ENCODE peak calls at places on chromosomes 3 and 15, in seven cellular contexts. One of them, this sample, is unnamed.

GRCh38 chr3:126338796-126339241 is 18.4 kb downstream of the KLF15 start:
- DNase-seq in head of caudate nucleus: no peak
- DNase-seq in germinal center: no peak
- DNase-seq in stimulated activated CD8-positive, alpha-beta memory T cell treated with anti-CD3 and anti-CD28 coated beads, Interleukin-15, amount 100 ng/mL, for 48 hours: no peak
- DNase-seq in activated gamma-delta T cell treated with Interleukin-2 at 50 U/mL for 16 hours: no peak
- DNase-seq in CD8-positive, alpha-beta memory T cell: no peak
- DNase-seq in NCI-H2081: no peak
- DNase-seq in this sample: no peak

GRCh38 chr3:194939949-194940770 is 254.5 kb downstream of the FAM43A start:
- DNase-seq in head of caudate nucleus: no peak
- DNase-seq in germinal center: no peak
- DNase-seq in stimulated activated CD8-positive, alpha-beta memory T cell treated with anti-CD3 and anti-CD28 coated beads, Interleukin-15, amount 100 ng/mL, for 48 hours: no peak
- DNase-seq in activated gamma-delta T cell treated with Interleukin-2 at 50 U/mL for 16 hours: no peak
- DNase-seq in CD8-positive, alpha-beta memory T cell: no peak
- DNase-seq in NCI-H2081: no peak
- DNase-seq in this sample: no peak

GRCh38 chr3:126004217-126004616 is 35.2 kb downstream of the ROPN1B start:
- DNase-seq in head of caudate nucleus: no peak
- DNase-seq in germinal center: no peak
- DNase-seq in stimulated activated CD8-positive, alpha-beta memory T cell treated with anti-CD3 and anti-CD28 coated beads, Interleukin-15, amount 100 ng/mL, for 48 hours: no peak
- DNase-seq in activated gamma-delta T cell treated with Interleukin-2 at 50 U/mL for 16 hours: no peak
- DNase-seq in CD8-positive, alpha-beta memory T cell: no peak
- DNase-seq in NCI-H2081: no peak
- DNase-seq in this sample: no peak

GRCh38 chr3:52108302-52109232 is 45.7 kb downstream of the POC1A start:
- DNase-seq in head of caudate nucleus: peak; percentile 63
- DNase-seq in germinal center: no peak
- DNase-seq in stimulated activated CD8-positive, alpha-beta memory T cell treated with anti-CD3 and anti-CD28 coated beads, Interleukin-15, amount 100 ng/mL, for 48 hours: no peak
- DNase-seq in activated gamma-delta T cell treated with Interleukin-2 at 50 U/mL for 16 hours: no peak
- DNase-seq in CD8-positive, alpha-beta memory T cell: no peak
- DNase-seq in NCI-H2081: no peak
- DNase-seq in this sample: no peak

GRCh38 chr3:109387241-109387640 is 49.9 kb upstream of the DPPA4 start:
- DNase-seq in head of caudate nucleus: no peak
- DNase-seq in germinal center: no peak
- DNase-seq in stimulated activated CD8-positive, alpha-beta memory T cell treated with anti-CD3 and anti-CD28 coated beads, Interleukin-15, amount 100 ng/mL, for 48 hours: no peak
- DNase-seq in activated gamma-delta T cell treated with Interleukin-2 at 50 U/mL for 16 hours: no peak
- DNase-seq in CD8-positive, alpha-beta memory T cell: no peak
- DNase-seq in NCI-H2081: no peak
- DNase-seq in this sample: no peak

GRCh38 chr3:55704521-55704920 is 217.4 kb upstream of the WNT5A start:
- DNase-seq in head of caudate nucleus: no peak
- DNase-seq in germinal center: no peak
- DNase-seq in stimulated activated CD8-positive, alpha-beta memory T cell treated with anti-CD3 and anti-CD28 coated beads, Interleukin-15, amount 100 ng/mL, for 48 hours: no peak
- DNase-seq in activated gamma-delta T cell treated with Interleukin-2 at 50 U/mL for 16 hours: no peak
- DNase-seq in CD8-positive, alpha-beta memory T cell: no peak
- DNase-seq in NCI-H2081: no peak
- DNase-seq in this sample: no peak

GRCh38 chr15:33737687-33738606 is 230.3 kb upstream of the CHRM5 start:
- DNase-seq in head of caudate nucleus: peak; percentile 52
- DNase-seq in germinal center: peak; percentile 33
- DNase-seq in stimulated activated CD8-positive, alpha-beta memory T cell treated with anti-CD3 and anti-CD28 coated beads, Interleukin-15, amount 100 ng/mL, for 48 hours: no peak
- DNase-seq in activated gamma-delta T cell treated with Interleukin-2 at 50 U/mL for 16 hours: peak; percentile 17
- DNase-seq in CD8-positive, alpha-beta memory T cell: no peak
- DNase-seq in NCI-H2081: peak; percentile 57
- DNase-seq in this sample: no peak

GRCh38 chr15:82021021-82021420 is 24.8 kb downstream of the MEX3B start:
- DNase-seq in head of caudate nucleus: no peak
- DNase-seq in germinal center: no peak
- DNase-seq in stimulated activated CD8-positive, alpha-beta memory T cell treated with anti-CD3 and anti-CD28 coated beads, Interleukin-15, amount 100 ng/mL, for 48 hours: no peak
- DNase-seq in activated gamma-delta T cell treated with Interleukin-2 at 50 U/mL for 16 hours: no peak
- DNase-seq in CD8-positive, alpha-beta memory T cell: no peak
- DNase-seq in NCI-H2081: no peak
- DNase-seq in this sample: no peak

GRCh38 chr3:20321391-20322047 is 135.5 kb upstream of the SGO1 start:
- DNase-seq in head of caudate nucleus: no peak
- DNase-seq in germinal center: no peak
- DNase-seq in stimulated activated CD8-positive, alpha-beta memory T cell treated with anti-CD3 and anti-CD28 coated beads, Interleukin-15, amount 100 ng/mL, for 48 hours: no peak
- DNase-seq in activated gamma-delta T cell treated with Interleukin-2 at 50 U/mL for 16 hours: no peak
- DNase-seq in CD8-positive, alpha-beta memory T cell: no peak
- DNase-seq in NCI-H2081: no peak
- DNase-seq in this sample: no peak

GRCh38 chr15:73127302-73127936 is 75.2 kb downstream of the NEO1 start:
- DNase-seq in head of caudate nucleus: no peak
- DNase-seq in germinal center: peak; percentile 36
- DNase-seq in stimulated activated CD8-positive, alpha-beta memory T cell treated with anti-CD3 and anti-CD28 coated beads, Interleukin-15, amount 100 ng/mL, for 48 hours: no peak
- DNase-seq in activated gamma-delta T cell treated with Interleukin-2 at 50 U/mL for 16 hours: peak; percentile 8
- DNase-seq in CD8-positive, alpha-beta memory T cell: no peak
- DNase-seq in NCI-H2081: peak; percentile 45
- DNase-seq in this sample: no peak

GRCh38 chr3:3799173-3800075 is at the start of gene LRRN1:
- DNase-seq in head of caudate nucleus: peak; percentile 94
- DNase-seq in germinal center: peak; percentile 66
- DNase-seq in stimulated activated CD8-positive, alpha-beta memory T cell treated with anti-CD3 and anti-CD28 coated beads, Interleukin-15, amount 100 ng/mL, for 48 hours: peak; percentile 66
- DNase-seq in activated gamma-delta T cell treated with Interleukin-2 at 50 U/mL for 16 hours: peak; percentile 62
- DNase-seq in CD8-positive, alpha-beta memory T cell: peak; percentile 62
- DNase-seq in NCI-H2081: peak; percentile 93
- DNase-seq in this sample: peak; percentile 76

GRCh38 chr15:87326274-87326673 is 930.3 kb downstream of the NTRK3 start:
- DNase-seq in head of caudate nucleus: no peak
- DNase-seq in germinal center: no peak
- DNase-seq in stimulated activated CD8-positive, alpha-beta memory T cell treated with anti-CD3 and anti-CD28 coated beads, Interleukin-15, amount 100 ng/mL, for 48 hours: no peak
- DNase-seq in activated gamma-delta T cell treated with Interleukin-2 at 50 U/mL for 16 hours: no peak
- DNase-seq in CD8-positive, alpha-beta memory T cell: no peak
- DNase-seq in NCI-H2081: no peak
- DNase-seq in this sample: no peak

GRCh38 chr15:78640840-78641733 is at the start of gene CHRNB4:
- DNase-seq in head of caudate nucleus: no peak
- DNase-seq in germinal center: peak; percentile 46
- DNase-seq in stimulated activated CD8-positive, alpha-beta memory T cell treated with anti-CD3 and anti-CD28 coated beads, Interleukin-15, amount 100 ng/mL, for 48 hours: no peak
- DNase-seq in activated gamma-delta T cell treated with Interleukin-2 at 50 U/mL for 16 hours: no peak
- DNase-seq in CD8-positive, alpha-beta memory T cell: no peak
- DNase-seq in NCI-H2081: no peak
- DNase-seq in this sample: no peak

GRCh38 chr3:56101576-56101975 is 366.7 kb downstream of the ERC2 start:
- DNase-seq in head of caudate nucleus: no peak
- DNase-seq in germinal center: no peak
- DNase-seq in stimulated activated CD8-positive, alpha-beta memory T cell treated with anti-CD3 and anti-CD28 coated beads, Interleukin-15, amount 100 ng/mL, for 48 hours: no peak
- DNase-seq in activated gamma-delta T cell treated with Interleukin-2 at 50 U/mL for 16 hours: no peak
- DNase-seq in CD8-positive, alpha-beta memory T cell: no peak
- DNase-seq in NCI-H2081: no peak
- DNase-seq in this sample: no peak

GRCh38 chr15:50702762-50703334 is 16.3 kb upstream of the TRPM7 start:
- DNase-seq in head of caudate nucleus: no peak
- DNase-seq in germinal center: no peak
- DNase-seq in stimulated activated CD8-positive, alpha-beta memory T cell treated with anti-CD3 and anti-CD28 coated beads, Interleukin-15, amount 100 ng/mL, for 48 hours: no peak
- DNase-seq in activated gamma-delta T cell treated with Interleukin-2 at 50 U/mL for 16 hours: no peak
- DNase-seq in CD8-positive, alpha-beta memory T cell: no peak
- DNase-seq in NCI-H2081: no peak
- DNase-seq in this sample: no peak

GRCh38 chr15:39213385-39213840 is 367.5 kb upstream of the THBS1 start:
- DNase-seq in head of caudate nucleus: peak; percentile 8
- DNase-seq in germinal center: no peak
- DNase-seq in stimulated activated CD8-positive, alpha-beta memory T cell treated with anti-CD3 and anti-CD28 coated beads, Interleukin-15, amount 100 ng/mL, for 48 hours: no peak
- DNase-seq in activated gamma-delta T cell treated with Interleukin-2 at 50 U/mL for 16 hours: no peak
- DNase-seq in CD8-positive, alpha-beta memory T cell: no peak
- DNase-seq in NCI-H2081: no peak
- DNase-seq in this sample: peak; percentile 80

GRCh38 chr15:100763764-100764750 is 115.6 kb upstream of the ALDH1A3 start:
- DNase-seq in head of caudate nucleus: no peak
- DNase-seq in germinal center: no peak
- DNase-seq in stimulated activated CD8-positive, alpha-beta memory T cell treated with anti-CD3 and anti-CD28 coated beads, Interleukin-15, amount 100 ng/mL, for 48 hours: no peak
- DNase-seq in activated gamma-delta T cell treated with Interleukin-2 at 50 U/mL for 16 hours: no peak
- DNase-seq in CD8-positive, alpha-beta memory T cell: no peak
- DNase-seq in NCI-H2081: no peak
- DNase-seq in this sample: peak; percentile 60

GRCh38 chr3:56125358-56126005 is 342.8 kb downstream of the ERC2 start:
- DNase-seq in head of caudate nucleus: no peak
- DNase-seq in germinal center: no peak
- DNase-seq in stimulated activated CD8-positive, alpha-beta memory T cell treated with anti-CD3 and anti-CD28 coated beads, Interleukin-15, amount 100 ng/mL, for 48 hours: no peak
- DNase-seq in activated gamma-delta T cell treated with Interleukin-2 at 50 U/mL for 16 hours: no peak
- DNase-seq in CD8-positive, alpha-beta memory T cell: no peak
- DNase-seq in NCI-H2081: no peak
- DNase-seq in this sample: no peak

GRCh38 chr15:74855857-74856256 is 12.9 kb upstream of the ULK3 start:
- DNase-seq in head of caudate nucleus: no peak
- DNase-seq in germinal center: no peak
- DNase-seq in stimulated activated CD8-positive, alpha-beta memory T cell treated with anti-CD3 and anti-CD28 coated beads, Interleukin-15, amount 100 ng/mL, for 48 hours: no peak
- DNase-seq in activated gamma-delta T cell treated with Interleukin-2 at 50 U/mL for 16 hours: no peak
- DNase-seq in CD8-positive, alpha-beta memory T cell: no peak
- DNase-seq in NCI-H2081: no peak
- DNase-seq in this sample: no peak

GRCh38 chr15:48761393-48762158 is 49.3 kb downstream of the CEP152 start:
- DNase-seq in head of caudate nucleus: no peak
- DNase-seq in germinal center: no peak
- DNase-seq in stimulated activated CD8-positive, alpha-beta memory T cell treated with anti-CD3 and anti-CD28 coated beads, Interleukin-15, amount 100 ng/mL, for 48 hours: no peak
- DNase-seq in activated gamma-delta T cell treated with Interleukin-2 at 50 U/mL for 16 hours: no peak
- DNase-seq in CD8-positive, alpha-beta memory T cell: no peak
- DNase-seq in NCI-H2081: no peak
- DNase-seq in this sample: no peak

GRCh38 chr15:86942285-86942684 is 862.6 kb downstream of the AGBL1 start:
- DNase-seq in head of caudate nucleus: no peak
- DNase-seq in germinal center: no peak
- DNase-seq in stimulated activated CD8-positive, alpha-beta memory T cell treated with anti-CD3 and anti-CD28 coated beads, Interleukin-15, amount 100 ng/mL, for 48 hours: no peak
- DNase-seq in activated gamma-delta T cell treated with Interleukin-2 at 50 U/mL for 16 hours: no peak
- DNase-seq in CD8-positive, alpha-beta memory T cell: no peak
- DNase-seq in NCI-H2081: no peak
- DNase-seq in this sample: no peak

GRCh38 chr3:96259299-96259698 is 555.1 kb upstream of the EPHA6 start:
- DNase-seq in head of caudate nucleus: no peak
- DNase-seq in germinal center: no peak
- DNase-seq in stimulated activated CD8-positive, alpha-beta memory T cell treated with anti-CD3 and anti-CD28 coated beads, Interleukin-15, amount 100 ng/mL, for 48 hours: no peak
- DNase-seq in activated gamma-delta T cell treated with Interleukin-2 at 50 U/mL for 16 hours: no peak
- DNase-seq in CD8-positive, alpha-beta memory T cell: no peak
- DNase-seq in NCI-H2081: no peak
- DNase-seq in this sample: no peak

GRCh38 chr3:182182531-182182968 is 470.8 kb downstream of the SOX2 start:
- DNase-seq in head of caudate nucleus: no peak
- DNase-seq in germinal center: no peak
- DNase-seq in stimulated activated CD8-positive, alpha-beta memory T cell treated with anti-CD3 and anti-CD28 coated beads, Interleukin-15, amount 100 ng/mL, for 48 hours: no peak
- DNase-seq in activated gamma-delta T cell treated with Interleukin-2 at 50 U/mL for 16 hours: no peak
- DNase-seq in CD8-positive, alpha-beta memory T cell: no peak
- DNase-seq in NCI-H2081: peak; percentile 47
- DNase-seq in this sample: no peak

GRCh38 chr3:172687501-172687900 is 23.4 kb downstream of the NCEH1 start:
- DNase-seq in head of caudate nucleus: no peak
- DNase-seq in germinal center: no peak
- DNase-seq in stimulated activated CD8-positive, alpha-beta memory T cell treated with anti-CD3 and anti-CD28 coated beads, Interleukin-15, amount 100 ng/mL, for 48 hours: no peak
- DNase-seq in activated gamma-delta T cell treated with Interleukin-2 at 50 U/mL for 16 hours: no peak
- DNase-seq in CD8-positive, alpha-beta memory T cell: no peak
- DNase-seq in NCI-H2081: peak; percentile 91
- DNase-seq in this sample: no peak

GRCh38 chr3:71416868-71417267 is 166.7 kb downstream of the FOXP1 start:
- DNase-seq in head of caudate nucleus: no peak
- DNase-seq in germinal center: peak; percentile 65
- DNase-seq in stimulated activated CD8-positive, alpha-beta memory T cell treated with anti-CD3 and anti-CD28 coated beads, Interleukin-15, amount 100 ng/mL, for 48 hours: no peak
- DNase-seq in activated gamma-delta T cell treated with Interleukin-2 at 50 U/mL for 16 hours: no peak
- DNase-seq in CD8-positive, alpha-beta memory T cell: peak; percentile 60
- DNase-seq in NCI-H2081: no peak
- DNase-seq in this sample: no peak

GRCh38 chr15:78923480-78924360 is 21.1 kb downstream of the CTSH start:
- DNase-seq in head of caudate nucleus: no peak
- DNase-seq in germinal center: no peak
- DNase-seq in stimulated activated CD8-positive, alpha-beta memory T cell treated with anti-CD3 and anti-CD28 coated beads, Interleukin-15, amount 100 ng/mL, for 48 hours: no peak
- DNase-seq in activated gamma-delta T cell treated with Interleukin-2 at 50 U/mL for 16 hours: no peak
- DNase-seq in CD8-positive, alpha-beta memory T cell: no peak
- DNase-seq in NCI-H2081: no peak
- DNase-seq in this sample: no peak

GRCh38 chr3:52983336-52983807 is 62.5 kb downstream of the SFMBT1 start:
- DNase-seq in head of caudate nucleus: peak; percentile 12
- DNase-seq in germinal center: peak; percentile 66
- DNase-seq in stimulated activated CD8-positive, alpha-beta memory T cell treated with anti-CD3 and anti-CD28 coated beads, Interleukin-15, amount 100 ng/mL, for 48 hours: peak; percentile 55
- DNase-seq in activated gamma-delta T cell treated with Interleukin-2 at 50 U/mL for 16 hours: peak; percentile 26
- DNase-seq in CD8-positive, alpha-beta memory T cell: peak; percentile 66
- DNase-seq in NCI-H2081: no peak
- DNase-seq in this sample: no peak

GRCh38 chr3:119311191-119311925 is 17.2 kb downstream of the ARHGAP31 start:
- DNase-seq in head of caudate nucleus: no peak
- DNase-seq in germinal center: no peak
- DNase-seq in stimulated activated CD8-positive, alpha-beta memory T cell treated with anti-CD3 and anti-CD28 coated beads, Interleukin-15, amount 100 ng/mL, for 48 hours: no peak
- DNase-seq in activated gamma-delta T cell treated with Interleukin-2 at 50 U/mL for 16 hours: no peak
- DNase-seq in CD8-positive, alpha-beta memory T cell: no peak
- DNase-seq in NCI-H2081: no peak
- DNase-seq in this sample: no peak

GRCh38 chr3:158532099-158532734 is 38.8 kb upstream of the MLF1 start:
- DNase-seq in head of caudate nucleus: peak; percentile 27
- DNase-seq in germinal center: peak; percentile 5
- DNase-seq in stimulated activated CD8-positive, alpha-beta memory T cell treated with anti-CD3 and anti-CD28 coated beads, Interleukin-15, amount 100 ng/mL, for 48 hours: no peak
- DNase-seq in activated gamma-delta T cell treated with Interleukin-2 at 50 U/mL for 16 hours: no peak
- DNase-seq in CD8-positive, alpha-beta memory T cell: no peak
- DNase-seq in NCI-H2081: peak; percentile 62
- DNase-seq in this sample: no peak

GRCh38 chr15:74789741-74790079 is 7.8 kb downstream of the CSK start:
- DNase-seq in head of caudate nucleus: no peak
- DNase-seq in germinal center: no peak
- DNase-seq in stimulated activated CD8-positive, alpha-beta memory T cell treated with anti-CD3 and anti-CD28 coated beads, Interleukin-15, amount 100 ng/mL, for 48 hours: no peak
- DNase-seq in activated gamma-delta T cell treated with Interleukin-2 at 50 U/mL for 16 hours: no peak
- DNase-seq in CD8-positive, alpha-beta memory T cell: no peak
- DNase-seq in NCI-H2081: no peak
- DNase-seq in this sample: no peak

GRCh38 chr3:177041021-177041729 is 156.1 kb downstream of the TBL1XR1 start:
- DNase-seq in head of caudate nucleus: peak; percentile 54
- DNase-seq in germinal center: no peak
- DNase-seq in stimulated activated CD8-positive, alpha-beta memory T cell treated with anti-CD3 and anti-CD28 coated beads, Interleukin-15, amount 100 ng/mL, for 48 hours: no peak
- DNase-seq in activated gamma-delta T cell treated with Interleukin-2 at 50 U/mL for 16 hours: no peak
- DNase-seq in CD8-positive, alpha-beta memory T cell: no peak
- DNase-seq in NCI-H2081: no peak
- DNase-seq in this sample: no peak

GRCh38 chr15:74423443-74424257 is 10.1 kb downstream of the SEMA7A start:
- DNase-seq in head of caudate nucleus: no peak
- DNase-seq in germinal center: no peak
- DNase-seq in stimulated activated CD8-positive, alpha-beta memory T cell treated with anti-CD3 and anti-CD28 coated beads, Interleukin-15, amount 100 ng/mL, for 48 hours: no peak
- DNase-seq in activated gamma-delta T cell treated with Interleukin-2 at 50 U/mL for 16 hours: no peak
- DNase-seq in CD8-positive, alpha-beta memory T cell: no peak
- DNase-seq in NCI-H2081: no peak
- DNase-seq in this sample: no peak

GRCh38 chr3:116777181-116777840 is 67.7 kb downstream of the TUSC7 start:
- DNase-seq in head of caudate nucleus: no peak
- DNase-seq in germinal center: no peak
- DNase-seq in stimulated activated CD8-positive, alpha-beta memory T cell treated with anti-CD3 and anti-CD28 coated beads, Interleukin-15, amount 100 ng/mL, for 48 hours: no peak
- DNase-seq in activated gamma-delta T cell treated with Interleukin-2 at 50 U/mL for 16 hours: no peak
- DNase-seq in CD8-positive, alpha-beta memory T cell: no peak
- DNase-seq in NCI-H2081: no peak
- DNase-seq in this sample: no peak

GRCh38 chr3:41317718-41318117 is 118.4 kb downstream of the CTNNB1 start:
- DNase-seq in head of caudate nucleus: no peak
- DNase-seq in germinal center: no peak
- DNase-seq in stimulated activated CD8-positive, alpha-beta memory T cell treated with anti-CD3 and anti-CD28 coated beads, Interleukin-15, amount 100 ng/mL, for 48 hours: no peak
- DNase-seq in activated gamma-delta T cell treated with Interleukin-2 at 50 U/mL for 16 hours: no peak
- DNase-seq in CD8-positive, alpha-beta memory T cell: no peak
- DNase-seq in NCI-H2081: no peak
- DNase-seq in this sample: no peak

GRCh38 chr15:55742927-55743614 is at the start of gene PRTG:
- DNase-seq in head of caudate nucleus: peak; percentile 58
- DNase-seq in germinal center: no peak
- DNase-seq in stimulated activated CD8-positive, alpha-beta memory T cell treated with anti-CD3 and anti-CD28 coated beads, Interleukin-15, amount 100 ng/mL, for 48 hours: no peak
- DNase-seq in activated gamma-delta T cell treated with Interleukin-2 at 50 U/mL for 16 hours: no peak
- DNase-seq in CD8-positive, alpha-beta memory T cell: no peak
- DNase-seq in NCI-H2081: peak; percentile 35
- DNase-seq in this sample: peak; percentile 86

GRCh38 chr15:79339588-79340314 is 28.8 kb downstream of the TMED3 start:
- DNase-seq in head of caudate nucleus: no peak
- DNase-seq in germinal center: peak; percentile 47
- DNase-seq in stimulated activated CD8-positive, alpha-beta memory T cell treated with anti-CD3 and anti-CD28 coated beads, Interleukin-15, amount 100 ng/mL, for 48 hours: no peak
- DNase-seq in activated gamma-delta T cell treated with Interleukin-2 at 50 U/mL for 16 hours: no peak
- DNase-seq in CD8-positive, alpha-beta memory T cell: no peak
- DNase-seq in NCI-H2081: peak; percentile 39
- DNase-seq in this sample: no peak

GRCh38 chr3:52396011-52396906 is 48.6 kb downstream of the SEMA3G start:
- DNase-seq in head of caudate nucleus: no peak
- DNase-seq in germinal center: no peak
- DNase-seq in stimulated activated CD8-positive, alpha-beta memory T cell treated with anti-CD3 and anti-CD28 coated beads, Interleukin-15, amount 100 ng/mL, for 48 hours: no peak
- DNase-seq in activated gamma-delta T cell treated with Interleukin-2 at 50 U/mL for 16 hours: no peak
- DNase-seq in CD8-positive, alpha-beta memory T cell: peak; percentile 34
- DNase-seq in NCI-H2081: no peak
- DNase-seq in this sample: peak; percentile 55

GRCh38 chr3:31775383-31775782 is 205.7 kb downstream of the OSBPL10 start:
- DNase-seq in head of caudate nucleus: no peak
- DNase-seq in germinal center: no peak
- DNase-seq in stimulated activated CD8-positive, alpha-beta memory T cell treated with anti-CD3 and anti-CD28 coated beads, Interleukin-15, amount 100 ng/mL, for 48 hours: no peak
- DNase-seq in activated gamma-delta T cell treated with Interleukin-2 at 50 U/mL for 16 hours: no peak
- DNase-seq in CD8-positive, alpha-beta memory T cell: no peak
- DNase-seq in NCI-H2081: no peak
- DNase-seq in this sample: no peak